ENCODE peak calls at places on chromosomes 5 and 9, in six cellular contexts. One of them, this sample, is unnamed.

GRCh38 chr5:75052461-75053285 is at the start of gene GCNT4:
- DNase-seq in left lung: peak
- DNase-seq in sigmoid colon: peak
- DNase-seq in MM.1S: no peak
- DNase-seq in SJSA1: peak
- DNase-seq in fibroblast of lung: peak
- DNase-seq in this sample: peak

GRCh38 chr9:96644137-96644536 is 11.0 kb downstream of the PRXL2C start:
- DNase-seq in fibroblast of lung: no peak
- DNase-seq in sigmoid colon: no peak
- DNase-seq in SJSA1: no peak
- DNase-seq in MM.1S: no peak
- DNase-seq in left lung: no peak
- DNase-seq in this sample: no peak

GRCh38 chr9:85577353-85577952 is 164.3 kb downstream of the AGTPBP1 start:
- DNase-seq in sigmoid colon: no peak
- DNase-seq in MM.1S: no peak
- DNase-seq in SJSA1: no peak
- DNase-seq in fibroblast of lung: peak
- DNase-seq in left lung: no peak
- DNase-seq in this sample: no peak

GRCh38 chr9:76873056-76873792 is 32.7 kb downstream of the PRUNE2 start:
- DNase-seq in fibroblast of lung: peak
- DNase-seq in sigmoid colon: peak
- DNase-seq in left lung: no peak
- DNase-seq in SJSA1: no peak
- DNase-seq in MM.1S: no peak
- DNase-seq in this sample: no peak

GRCh38 chr5:14707811-14708210 is 43.3 kb downstream of the OTULIN start:
- DNase-seq in MM.1S: no peak
- DNase-seq in fibroblast of lung: no peak
- DNase-seq in left lung: no peak
- DNase-seq in SJSA1: no peak
- DNase-seq in sigmoid colon: no peak
- DNase-seq in this sample: no peak

GRCh38 chr9:97502222-97502983 is 937 bp downstream of the TMOD1 start:
- DNase-seq in left lung: no peak
- DNase-seq in sigmoid colon: no peak
- DNase-seq in MM.1S: no peak
- DNase-seq in fibroblast of lung: no peak
- DNase-seq in SJSA1: no peak
- DNase-seq in this sample: no peak

GRCh38 chr5:150539206-150539605 is 31.3 kb downstream of the NDST1 start:
- DNase-seq in fibroblast of lung: no peak
- DNase-seq in MM.1S: no peak
- DNase-seq in SJSA1: no peak
- DNase-seq in sigmoid colon: no peak
- DNase-seq in left lung: no peak
- DNase-seq in this sample: no peak

GRCh38 chr9:37700131-37700530 is 49.4 kb downstream of the FRMPD1 start:
- DNase-seq in SJSA1: no peak
- DNase-seq in fibroblast of lung: no peak
- DNase-seq in sigmoid colon: no peak
- DNase-seq in MM.1S: no peak
- DNase-seq in left lung: no peak
- DNase-seq in this sample: no peak

GRCh38 chr9:124652203-124652992 is 118.7 kb downstream of the NR6A1 start:
- DNase-seq in MM.1S: no peak
- DNase-seq in SJSA1: peak
- DNase-seq in fibroblast of lung: peak
- DNase-seq in left lung: peak
- DNase-seq in sigmoid colon: no peak
- DNase-seq in this sample: no peak

GRCh38 chr9:16928179-16928945 is 57.9 kb upstream of the BNC2 start:
- DNase-seq in SJSA1: no peak
- DNase-seq in MM.1S: no peak
- DNase-seq in left lung: no peak
- DNase-seq in fibroblast of lung: no peak
- DNase-seq in sigmoid colon: no peak
- DNase-seq in this sample: no peak

GRCh38 chr5:82509726-82510125 is 231.6 kb upstream of the RPS23 start:
- DNase-seq in fibroblast of lung: no peak
- DNase-seq in MM.1S: no peak
- DNase-seq in left lung: no peak
- DNase-seq in SJSA1: no peak
- DNase-seq in sigmoid colon: no peak
- DNase-seq in this sample: no peak

GRCh38 chr9:137007060-137007815 is 10.9 kb upstream of the CLIC3 start:
- DNase-seq in left lung: no peak
- DNase-seq in SJSA1: no peak
- DNase-seq in MM.1S: no peak
- DNase-seq in fibroblast of lung: peak
- DNase-seq in sigmoid colon: no peak
- DNase-seq in this sample: no peak

GRCh38 chr5:134371834-134372340 is 518 bp downstream of the UBE2B start:
- DNase-seq in MM.1S: peak
- DNase-seq in SJSA1: no peak
- DNase-seq in sigmoid colon: peak
- DNase-seq in fibroblast of lung: peak
- DNase-seq in left lung: peak
- DNase-seq in this sample: peak

GRCh38 chr9:137449931-137450537 is 8.9 kb upstream of the ENTPD8 start:
- DNase-seq in left lung: no peak
- DNase-seq in SJSA1: no peak
- DNase-seq in sigmoid colon: no peak
- DNase-seq in MM.1S: no peak
- DNase-seq in fibroblast of lung: no peak
- DNase-seq in this sample: no peak

DNA sequence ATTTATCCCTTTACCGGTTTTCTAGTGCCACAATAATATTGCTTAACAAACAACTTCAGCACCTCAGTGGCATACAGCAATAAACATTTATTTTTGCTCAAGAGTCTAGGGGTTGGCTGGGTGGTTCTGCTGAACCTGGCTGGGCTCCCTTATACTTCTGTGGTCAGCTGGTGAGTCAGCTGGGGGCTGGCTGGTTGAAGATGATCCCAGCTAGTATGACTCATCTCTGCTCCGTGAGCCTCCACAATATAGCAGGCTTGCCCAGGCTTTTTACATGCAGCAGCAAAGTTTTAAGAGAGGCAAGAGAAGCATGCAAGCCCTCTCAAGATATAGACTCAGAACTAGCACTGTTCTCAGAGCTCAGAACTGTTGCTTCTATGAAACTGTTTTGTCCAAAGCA is 523.5 kb upstream of the CLINT1 start:
- DNase-seq in MM.1S: peak
- DNase-seq in SJSA1: peak
- DNase-seq in left lung: peak
- DNase-seq in sigmoid colon: peak
- DNase-seq in fibroblast of lung: peak
- DNase-seq in this sample: peak
- H3K27ac ChIP-seq in MM.1S: peak
- H3K27ac ChIP-seq in SJSA1: peak
- H3K27ac ChIP-seq in left lung: peak
- H3K27ac ChIP-seq in sigmoid colon: no peak
- H3K27ac ChIP-seq in fibroblast of lung: peak
- H3K27ac ChIP-seq in this sample: no peak

GRCh38 chr5:177310332-177310731 is 1.4 kb downstream of the MXD3 start:
- DNase-seq in SJSA1: no peak
- DNase-seq in sigmoid colon: no peak
- DNase-seq in fibroblast of lung: no peak
- DNase-seq in left lung: no peak
- DNase-seq in MM.1S: no peak
- DNase-seq in this sample: no peak
- H3K27ac ChIP-seq in SJSA1: no peak
- H3K27ac ChIP-seq in sigmoid colon: no peak
- H3K27ac ChIP-seq in fibroblast of lung: no peak
- H3K27ac ChIP-seq in left lung: peak
- H3K27ac ChIP-seq in MM.1S: peak
- H3K27ac ChIP-seq in this sample: no peak

GRCh38 chr9:114399381-114399780 is 11.6 kb upstream of the AKNA start:
- DNase-seq in MM.1S: no peak
- DNase-seq in left lung: no peak
- DNase-seq in SJSA1: no peak
- DNase-seq in sigmoid colon: no peak
- DNase-seq in fibroblast of lung: no peak
- DNase-seq in this sample: no peak
- H3K27ac ChIP-seq in MM.1S: no peak
- H3K27ac ChIP-seq in left lung: no peak
- H3K27ac ChIP-seq in SJSA1: no peak
- H3K27ac ChIP-seq in sigmoid colon: no peak
- H3K27ac ChIP-seq in fibroblast of lung: no peak
- H3K27ac ChIP-seq in this sample: no peak

GRCh38 chr5:10949856-10950630 is 189.0 kb upstream of the DAP start:
- DNase-seq in sigmoid colon: no peak
- DNase-seq in left lung: no peak
- DNase-seq in SJSA1: no peak
- DNase-seq in fibroblast of lung: no peak
- DNase-seq in MM.1S: no peak
- DNase-seq in this sample: no peak

GRCh38 chr5:10946050-10946449 is 185.0 kb upstream of the DAP start:
- DNase-seq in fibroblast of lung: no peak
- DNase-seq in MM.1S: no peak
- DNase-seq in sigmoid colon: no peak
- DNase-seq in left lung: no peak
- DNase-seq in SJSA1: no peak
- DNase-seq in this sample: no peak
- H3K27ac ChIP-seq in fibroblast of lung: no peak
- H3K27ac ChIP-seq in MM.1S: no peak
- H3K27ac ChIP-seq in sigmoid colon: no peak
- H3K27ac ChIP-seq in left lung: no peak
- H3K27ac ChIP-seq in SJSA1: no peak
- H3K27ac ChIP-seq in this sample: no peak

GRCh38 chr5:119268387-119269060 is 87.3 kb upstream of the TNFAIP8 start:
- DNase-seq in left lung: peak
- DNase-seq in MM.1S: peak
- DNase-seq in sigmoid colon: peak
- DNase-seq in fibroblast of lung: peak
- DNase-seq in SJSA1: peak
- DNase-seq in this sample: peak
- H3K27ac ChIP-seq in left lung: peak
- H3K27ac ChIP-seq in MM.1S: peak
- H3K27ac ChIP-seq in sigmoid colon: peak
- H3K27ac ChIP-seq in fibroblast of lung: peak
- H3K27ac ChIP-seq in SJSA1: peak
- H3K27ac ChIP-seq in this sample: peak

DNA sequence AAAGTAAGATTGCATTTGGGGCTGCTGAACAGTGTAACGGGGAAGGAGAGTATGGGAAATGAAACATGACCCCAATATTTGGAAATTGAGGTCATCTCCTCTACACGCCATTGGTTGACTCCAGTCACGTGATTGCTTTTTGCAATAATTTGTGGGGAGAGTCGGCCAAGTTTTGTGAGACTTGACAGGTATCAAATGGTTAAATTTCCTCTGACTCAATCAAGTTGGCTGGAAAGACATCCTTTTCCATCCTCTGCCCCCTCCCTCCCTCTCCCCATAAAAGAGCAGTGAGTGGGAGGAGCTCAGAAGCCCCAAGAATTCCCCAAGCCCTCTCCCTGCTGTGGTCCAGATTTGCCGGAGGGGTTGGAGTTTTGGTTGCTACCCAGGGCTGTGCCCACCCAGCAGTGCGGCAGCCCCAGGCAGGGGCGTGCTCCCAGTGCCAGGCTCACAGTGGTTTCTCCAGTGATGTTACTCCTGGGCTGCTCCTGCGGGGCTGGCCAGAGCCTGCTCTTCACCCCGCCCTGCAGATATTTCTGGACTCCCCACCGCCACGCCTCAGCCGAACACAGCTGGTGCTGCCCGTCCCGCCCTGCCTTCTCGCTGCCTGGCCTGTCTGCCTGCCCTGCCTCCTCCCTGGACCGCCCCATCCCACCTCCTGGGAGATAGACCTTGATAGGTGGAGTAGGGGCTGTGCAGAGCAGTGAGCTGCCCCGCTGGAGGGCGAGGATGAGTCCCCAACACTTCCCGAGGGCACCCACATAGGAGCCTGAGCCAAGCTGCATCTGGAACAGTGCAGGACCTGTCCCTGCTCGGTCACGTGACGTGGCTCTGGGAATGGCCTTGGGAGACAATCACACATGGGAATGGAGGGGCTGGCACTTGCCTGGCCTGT is 3.4 kb downstream of the COL5A1 start:
- DNase-seq in sigmoid colon: peak
- DNase-seq in MM.1S: no peak
- DNase-seq in fibroblast of lung: peak
- DNase-seq in left lung: peak
- DNase-seq in SJSA1: peak
- DNase-seq in this sample: no peak
- H3K27ac ChIP-seq in sigmoid colon: peak
- H3K27ac ChIP-seq in MM.1S: no peak
- H3K27ac ChIP-seq in fibroblast of lung: peak
- H3K27ac ChIP-seq in left lung: no peak
- H3K27ac ChIP-seq in SJSA1: no peak
- H3K27ac ChIP-seq in this sample: peak

DNA sequence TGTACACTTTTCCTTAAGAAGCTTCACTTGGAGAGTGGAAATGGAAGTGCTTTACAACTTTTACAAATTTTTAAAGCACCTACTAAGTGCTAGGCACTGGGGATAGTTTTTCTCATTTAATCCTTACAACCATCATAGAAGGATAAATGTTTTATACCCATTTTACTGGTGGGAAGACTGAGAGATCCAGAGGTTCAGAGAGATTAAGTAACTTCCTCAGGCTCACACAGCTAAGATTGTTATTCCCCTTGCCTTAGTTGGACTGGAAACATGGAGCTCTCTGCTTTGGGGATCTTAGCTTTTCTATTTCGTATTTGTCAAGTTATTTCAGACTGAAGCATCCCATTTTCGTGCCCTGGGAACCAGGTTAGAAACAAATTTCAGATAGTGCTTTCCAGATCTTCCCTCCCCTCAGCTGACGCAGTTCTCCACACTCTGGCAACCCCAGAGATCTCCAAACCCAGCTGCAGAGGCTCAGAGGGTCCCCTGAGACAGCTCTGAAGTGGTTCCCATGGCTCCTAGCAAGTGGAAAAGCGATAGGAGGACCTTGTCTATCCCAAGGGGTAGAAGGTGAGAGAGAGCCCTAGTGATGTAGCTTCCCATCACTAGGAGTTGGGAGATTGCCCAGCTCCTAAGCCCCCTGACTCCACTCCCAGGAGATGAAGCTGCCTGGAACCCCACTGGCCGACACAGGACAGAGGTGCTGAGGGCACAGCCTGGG is 16.2 kb upstream of the GABBR2 start:
- DNase-seq in SJSA1: no peak
- DNase-seq in left lung: no peak
- DNase-seq in MM.1S: no peak
- DNase-seq in sigmoid colon: no peak
- DNase-seq in fibroblast of lung: no peak
- DNase-seq in this sample: no peak
- H3K27ac ChIP-seq in SJSA1: no peak
- H3K27ac ChIP-seq in left lung: no peak
- H3K27ac ChIP-seq in MM.1S: no peak
- H3K27ac ChIP-seq in sigmoid colon: no peak
- H3K27ac ChIP-seq in fibroblast of lung: no peak
- H3K27ac ChIP-seq in this sample: no peak

This sample was measured in upper lobe of right lung.